ENCODE peak calls at places on chromosomes 12 and 14, in four cellular contexts. One of them, this sample, is unnamed.

GRCh38 chr14:78086342-78086741 is 83.8 kb upstream of the NRXN3 start:
- DNase-seq in Panc1: no peak
- DNase-seq in astrocyte: no peak
- DNase-seq in endothelial cell of umbilical vein: no peak
- DNase-seq in this sample: no peak

GRCh38 chr12:104547239-104547638 is 90.5 kb downstream of the CHST11 start:
- DNase-seq in Panc1: no peak
- DNase-seq in astrocyte: no peak
- DNase-seq in endothelial cell of umbilical vein: no peak
- DNase-seq in this sample: no peak

GRCh38 chr14:50342211-50343080 is 30.3 kb downstream of the DMAC2L start:
- DNase-seq in Panc1: no peak
- DNase-seq in astrocyte: peak; percentile 74
- DNase-seq in endothelial cell of umbilical vein: peak; percentile 84
- DNase-seq in this sample: peak; percentile 76

GRCh38 chr12:13147688-13148531 is 44.4 kb upstream of the GSG1 start:
- DNase-seq in Panc1: no peak
- DNase-seq in astrocyte: no peak
- DNase-seq in endothelial cell of umbilical vein: no peak
- DNase-seq in this sample: no peak

GRCh38 chr14:71733210-71733883 is 198.9 kb upstream of the RGS6 start:
- DNase-seq in Panc1: no peak
- DNase-seq in astrocyte: peak; percentile 74
- DNase-seq in endothelial cell of umbilical vein: no peak
- DNase-seq in this sample: no peak

GRCh38 chr12:22628228-22628627 is 3.3 kb downstream of the ETNK1 start:
- DNase-seq in Panc1: no peak
- DNase-seq in astrocyte: no peak
- DNase-seq in endothelial cell of umbilical vein: no peak
- DNase-seq in this sample: no peak

GRCh38 chr12:29414368-29414767 is 33.4 kb upstream of the ERGIC2 start:
- DNase-seq in Panc1: no peak
- DNase-seq in astrocyte: no peak
- DNase-seq in endothelial cell of umbilical vein: no peak
- DNase-seq in this sample: no peak

GRCh38 chr14:51518280-51518679 is 133.4 kb upstream of the FRMD6 start:
- DNase-seq in Panc1: no peak
- DNase-seq in astrocyte: no peak
- DNase-seq in endothelial cell of umbilical vein: no peak
- DNase-seq in this sample: no peak

GRCh38 chr14:23351681-23352505 is 794 bp downstream of the SLC22A17 start:
- DNase-seq in Panc1: no peak
- DNase-seq in astrocyte: no peak
- DNase-seq in endothelial cell of umbilical vein: no peak
- DNase-seq in this sample: no peak

GRCh38 chr14:93712838-93713724 is 75.2 kb downstream of the PRIMA1 start:
- DNase-seq in Panc1: no peak
- DNase-seq in astrocyte: no peak
- DNase-seq in endothelial cell of umbilical vein: no peak
- DNase-seq in this sample: no peak

GRCh38 chr14:92510972-92511371 is 2.6 kb upstream of the RIN3 start:
- DNase-seq in Panc1: no peak
- DNase-seq in astrocyte: no peak
- DNase-seq in endothelial cell of umbilical vein: no peak
- DNase-seq in this sample: no peak

GRCh38 chr14:100784523-100785337 is 41.2 kb upstream of the MEG3 start:
- DNase-seq in Panc1: no peak
- DNase-seq in astrocyte: no peak
- DNase-seq in endothelial cell of umbilical vein: no peak
- DNase-seq in this sample: peak; percentile 2

GRCh38 chr12:30795660-30796507 is 41.1 kb upstream of the CAPRIN2 start:
- DNase-seq in Panc1: peak; percentile 54
- DNase-seq in astrocyte: peak; percentile 77
- DNase-seq in endothelial cell of umbilical vein: peak; percentile 80
- DNase-seq in this sample: peak; percentile 75

GRCh38 chr12:103986823-103987222 is 21.2 kb downstream of the TDG start:
- DNase-seq in Panc1: no peak
- DNase-seq in astrocyte: peak; percentile 78
- DNase-seq in endothelial cell of umbilical vein: no peak
- DNase-seq in this sample: no peak

GRCh38 chr14:56659964-56660551 is 80.5 kb downstream of the TMEM260 start:
- DNase-seq in Panc1: peak; percentile 5
- DNase-seq in astrocyte: peak; percentile 36
- DNase-seq in endothelial cell of umbilical vein: peak; percentile 61
- DNase-seq in this sample: no peak

GRCh38 chr12:106238146-106238545 is 9.7 kb downstream of the CKAP4 start:
- DNase-seq in Panc1: no peak
- DNase-seq in astrocyte: no peak
- DNase-seq in endothelial cell of umbilical vein: no peak
- DNase-seq in this sample: no peak

GRCh38 chr14:51547260-51547659 is 104.5 kb upstream of the FRMD6 start:
- DNase-seq in Panc1: peak; percentile 96
- DNase-seq in astrocyte: peak; percentile 100
- DNase-seq in endothelial cell of umbilical vein: peak; percentile 99
- DNase-seq in this sample: peak; percentile 64

GRCh38 chr12:63976902-63977395 is 132.4 kb downstream of the SRGAP1 start:
- DNase-seq in Panc1: no peak
- DNase-seq in astrocyte: no peak
- DNase-seq in endothelial cell of umbilical vein: no peak
- DNase-seq in this sample: no peak

GRCh38 chr14:102892660-102893059 is 29.8 kb upstream of the AMN start:
- DNase-seq in Panc1: no peak
- DNase-seq in astrocyte: no peak
- DNase-seq in endothelial cell of umbilical vein: no peak
- DNase-seq in this sample: no peak

GRCh38 chr12:53844989-53845836 is 93.4 kb upstream of the HOXC13 start:
- DNase-seq in Panc1: no peak
- DNase-seq in astrocyte: peak; percentile 32
- DNase-seq in endothelial cell of umbilical vein: no peak
- DNase-seq in this sample: no peak

GRCh38 chr14:104351849-104352492 is 213.6 kb downstream of the KIF26A start:
- DNase-seq in Panc1: no peak
- DNase-seq in astrocyte: no peak
- DNase-seq in endothelial cell of umbilical vein: no peak
- DNase-seq in this sample: no peak

GRCh38 chr14:77375164-77375950 is 1.5 kb downstream of the TMED8 start:
- DNase-seq in Panc1: no peak
- DNase-seq in astrocyte: no peak
- DNase-seq in endothelial cell of umbilical vein: no peak
- DNase-seq in this sample: no peak

GRCh38 chr14:36619131-36619530 is 36.7 kb upstream of the NKX2-8 start:
- DNase-seq in Panc1: no peak
- DNase-seq in astrocyte: no peak
- DNase-seq in endothelial cell of umbilical vein: no peak
- DNase-seq in this sample: no peak

GRCh38 chr14:92704036-92704804 is 44.2 kb downstream of the LGMN start:
- DNase-seq in Panc1: no peak
- DNase-seq in astrocyte: no peak
- DNase-seq in endothelial cell of umbilical vein: no peak
- DNase-seq in this sample: no peak

DNA sequence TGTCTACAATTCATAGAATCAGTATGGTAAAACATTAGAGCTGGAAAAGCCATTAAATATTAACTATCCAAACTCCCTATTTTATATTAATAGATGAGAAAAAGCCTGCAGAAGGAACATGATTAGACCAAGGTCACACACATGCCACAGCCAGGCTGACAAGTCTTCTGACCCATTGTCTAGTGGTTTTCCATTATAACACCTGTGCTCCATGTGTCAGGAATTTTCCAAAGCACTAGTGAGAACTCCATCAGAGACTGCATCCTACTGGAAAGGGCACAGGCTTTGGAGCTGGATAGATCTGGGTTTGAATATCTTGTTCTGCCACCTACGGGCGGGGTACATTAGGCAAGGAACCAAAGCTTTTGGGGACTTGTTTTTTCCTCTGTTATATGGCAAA is 325.5 kb downstream of the RAD51B start:
- DNase-seq in Panc1: no peak
- DNase-seq in astrocyte: no peak
- DNase-seq in endothelial cell of umbilical vein: peak; percentile 65
- DNase-seq in this sample: no peak
- H3K4me1 ChIP-seq in Panc1: peaks cover 8% of the 10 kb centered on the region
- H3K4me1 ChIP-seq in astrocyte: peaks cover 52% of the 10 kb centered on the region
- H3K4me1 ChIP-seq in endothelial cell of umbilical vein: peaks cover 32% of the 10 kb centered on the region
- H3K4me1 ChIP-seq in this sample: peaks cover 27% of the 10 kb centered on the region

GRCh38 chr14:75690010-75690409 is 29.0 kb downstream of the TTLL5 start:
- DNase-seq in Panc1: no peak
- DNase-seq in astrocyte: peak; percentile 9
- DNase-seq in endothelial cell of umbilical vein: peak; percentile 66
- DNase-seq in this sample: no peak

GRCh38 chr14:75689012-75689411 is 28.0 kb downstream of the TTLL5 start:
- DNase-seq in Panc1: no peak
- DNase-seq in astrocyte: peak; percentile 26
- DNase-seq in endothelial cell of umbilical vein: no peak
- DNase-seq in this sample: peak; percentile 21

DNA sequence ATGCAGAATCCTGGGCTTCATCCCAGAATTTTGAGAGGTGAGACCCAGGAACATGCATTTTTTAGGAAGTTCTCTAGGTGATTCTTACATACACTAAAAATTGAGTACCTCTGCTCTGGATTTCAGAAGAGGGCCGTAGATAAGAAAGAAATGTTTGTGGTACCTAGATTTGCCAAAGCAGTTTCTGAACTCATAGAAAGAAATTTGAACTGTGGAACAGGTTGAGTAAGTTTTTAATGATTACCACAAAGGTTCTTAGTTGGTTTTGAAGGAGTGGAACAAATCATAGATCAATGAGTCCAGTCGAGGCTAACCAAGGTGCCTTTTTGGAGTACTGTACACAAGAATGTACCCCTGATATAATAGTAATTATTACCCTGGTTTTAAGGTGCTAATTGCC is 24.9 kb downstream of the TTLL5 start:
- DNase-seq in Panc1: no peak
- DNase-seq in astrocyte: no peak
- DNase-seq in endothelial cell of umbilical vein: no peak
- DNase-seq in this sample: no peak
- H3K36me3 ChIP-seq in Panc1: peaks cover 2% of the 10 kb centered on the region
- H3K36me3 ChIP-seq in astrocyte: peaks cover 17% of the 10 kb centered on the region
- H3K36me3 ChIP-seq in endothelial cell of umbilical vein: peaks cover 10% of the 10 kb centered on the region
- H3K36me3 ChIP-seq in this sample: peaks cover 28% of the 10 kb centered on the region

GRCh38 chr12:1839956-1840550 is 19.7 kb downstream of the LRTM2 start:
- DNase-seq in Panc1: no peak
- DNase-seq in astrocyte: no peak
- DNase-seq in endothelial cell of umbilical vein: no peak
- DNase-seq in this sample: no peak
- H3K4me3 ChIP-seq in Panc1: no peak overlapping the region
- H3K4me3 ChIP-seq in astrocyte: no peak overlapping the region
- H3K4me3 ChIP-seq in endothelial cell of umbilical vein: no peak overlapping the region
- H3K4me3 ChIP-seq in this sample: no peak overlapping the region

GRCh38 chr12:92506460-92506859 is 196.3 kb upstream of the PLEKHG7 start:
- DNase-seq in Panc1: no peak
- DNase-seq in astrocyte: no peak
- DNase-seq in endothelial cell of umbilical vein: peak; percentile 8
- DNase-seq in this sample: no peak
- H3K4me1 ChIP-seq in Panc1: no peaks in the 10 kb centered on the region
- H3K4me1 ChIP-seq in astrocyte: no peaks in the 10 kb centered on the region
- H3K4me1 ChIP-seq in endothelial cell of umbilical vein: peaks cover 6% of the 10 kb centered on the region
- H3K4me1 ChIP-seq in this sample: peaks cover 32% of the 10 kb centered on the region